ENCODE peak calls at places on chromosomes 6 and 20, in five cellular contexts. E, N, I, Q and M are unnamed samples.

GRCh38 chr6:140256213-140256612 is 881.8 kb upstream of the CITED2 start:
- DNase-seq in E (no peak), Q (no peak), I (no peak), N (no peak), M (no peak)

GRCh38 chr6:44177691-44178423 is 19.2 kb downstream of the CAPN11 start:
- DNase-seq in N (peak), I (no peak), E (no peak), Q (no peak), M (no peak)

GRCh38 chr20:63498950-63499332 is at the start of gene EEF1A2:
- DNase-seq in E (peak), I (peak), Q (peak), N (peak), M (peak)

GRCh38 chr6:33622456-33623431 is 1.6 kb downstream of the ITPR3 start:
- DNase-seq in I (no peak), E (no peak), N (no peak), Q (no peak), M (no peak)

GRCh38 chr6:158799051-158799792 is 19.9 kb downstream of the EZR start:
- DNase-seq in E (no peak), I (no peak), Q (peak), N (no peak), M (peak)

GRCh38 chr20:38680492-38681118 is 43.7 kb upstream of the SLC32A1 start:
- DNase-seq in E (peak), I (peak), Q (peak), N (peak), M (no peak)

GRCh38 chr6:21953831-21954801 is 342.7 kb downstream of the PRL start:
- DNase-seq in I (no peak), Q (no peak), N (no peak), E (no peak), M (no peak)

GRCh38 chr6:9620263-9620662 is 794.6 kb downstream of the TFAP2A start:
- DNase-seq in N (no peak), E (no peak), I (no peak), Q (peak), M (no peak)

GRCh38 chr6:145887969-145888368 is 73.4 kb upstream of the FBXO30 start:
- DNase-seq in N (no peak), I (peak), Q (no peak), E (no peak), M (no peak)

GRCh38 chr6:165800337-165800736 is 137.3 kb upstream of the PDE10A start:
- DNase-seq in Q (no peak), N (no peak), E (no peak), I (no peak), M (no peak)

GRCh38 chr6:131924881-131925474 is 26.2 kb downstream of the CCN2 start:
- DNase-seq in I (no peak), N (peak), Q (peak), E (no peak), M (no peak)

GRCh38 chr20:23232679-23233308 is 117.8 kb upstream of the NXT1 start:
- DNase-seq in E (no peak), N (no peak), I (no peak), Q (no peak), M (no peak)

GRCh38 chr20:59771506-59772372 is 161.7 kb downstream of the SYCP2 start:
- DNase-seq in N (no peak), Q (peak), I (no peak), E (no peak), M (peak)

GRCh38 chr6:145214570-145214969 is 520.8 kb downstream of the EPM2A start:
- DNase-seq in I (no peak), Q (no peak), E (no peak), N (peak), M (no peak)

GRCh38 chr6:56845027-56845426 is 109.9 kb upstream of the BEND6 start:
- DNase-seq in N (no peak), E (no peak), I (no peak), Q (no peak), M (no peak)

GRCh38 chr6:16681260-16681873 is 79.9 kb downstream of the ATXN1 start:
- DNase-seq in N (no peak), Q (no peak), E (no peak), I (no peak), M (no peak)

GRCh38 chr6:148760568-148761531 is 14.0 kb downstream of the UST start:
- DNase-seq in N (peak), I (peak), E (peak), Q (no peak), M (no peak)